ENCODE peak calls at places on chromosomes 3 and 15, in seven cellular contexts. R is Caco-2, Q is K562, Z is NCI-H2081, U is astrocyte of the spinal cord, V is H54, N is head of caudate nucleus. P is an unnamed sample.

GRCh38 chr3:28349397-28350000 is 875 bp upstream of the AZI2 start:
- DNase-seq in R (no peak), V (peak; percentile 9), U (no peak), Z (peak; percentile 58), N (no peak), Q (peak; percentile 18), P (peak; percentile 79)

GRCh38 chr15:62886431-62887071 is 156.0 kb upstream of the TPM1 start:
- DNase-seq in Q (no peak), R (no peak), N (no peak), U (peak; percentile 85), Z (no peak), V (no peak), P (no peak)

GRCh38 chr15:73941044-73941443 is 14.8 kb downstream of the LOXL1 start:
- DNase-seq in Z (no peak), R (no peak), N (no peak), U (peak; percentile 93), V (peak; percentile 38), Q (no peak), P (no peak)

GRCh38 chr3:38725726-38726410 is 76.4 kb upstream of the SCN5A start:
- DNase-seq in U (peak; percentile 51), V (no peak), Z (no peak), N (no peak), R (no peak), Q (peak; percentile 81), P (peak; percentile 4)

GRCh38 chr3:141491929-141492328 is 5.1 kb downstream of the RASA2 start:
- DNase-seq in V (no peak), N (no peak), Z (no peak), Q (no peak), U (no peak), R (no peak), P (no peak)

GRCh38 chr15:39553947-39554731 is 26.7 kb upstream of the THBS1 start:
- DNase-seq in Z (peak; percentile 36), N (no peak), Q (no peak), U (no peak), R (no peak), V (no peak), P (peak; percentile 84)

GRCh38 chr3:195467641-195468390 is 25.0 kb upstream of the ACAP2 start:
- DNase-seq in R (no peak), Z (no peak), V (no peak), Q (no peak), N (no peak), U (peak; percentile 75), P (no peak)

GRCh38 chr15:65212097-65212496 is 824 bp upstream of the CILP start:
- DNase-seq in N (no peak), U (no peak), Z (no peak), V (no peak), Q (peak; percentile 88), R (peak; percentile 53), P (no peak)

GRCh38 chr3:145767909-145768308 is 393.1 kb downstream of the PLOD2 start:
- DNase-seq in V (no peak), Z (peak; percentile 0), N (no peak), U (peak; percentile 27), Q (no peak), R (no peak), P (no peak)

GRCh38 chr3:184566441-184567414 is 5.1 kb downstream of the EPHB3 start:
- DNase-seq in Q (no peak), Z (no peak), U (no peak), V (no peak), R (no peak), N (no peak), P (no peak)

GRCh38 chr3:113079532-113079931 is 88.7 kb downstream of the GTPBP8 start:
- DNase-seq in U (no peak), V (no peak), R (no peak), N (no peak), Q (no peak), Z (no peak), P (no peak)

GRCh38 chr3:120798346-120798745 is 55.8 kb downstream of the GTF2E1 start:
- DNase-seq in R (no peak), V (no peak), N (no peak), U (no peak), Z (no peak), Q (no peak), P (no peak)

GRCh38 chr15:41647269-41647668 is 12.9 kb upstream of the MGA start:
- DNase-seq in R (no peak), V (no peak), U (no peak), N (no peak), Z (no peak), Q (no peak), P (no peak)

GRCh38 chr15:101445562-101446526 is 43.7 kb downstream of the PCSK6 start:
- DNase-seq in V (no peak), R (peak; percentile 33), U (no peak), Q (peak; percentile 26), Z (no peak), N (no peak), P (no peak)

GRCh38 chr3:2495746-2496145 is 397.1 kb downstream of the CNTN4 start:
- DNase-seq in N (no peak), U (no peak), Z (no peak), R (no peak), Q (no peak), V (no peak), P (no peak)

GRCh38 chr15:62515696-62516395 is 350.8 kb upstream of the C2CD4B start:
- DNase-seq in Q (no peak), Z (no peak), U (no peak), V (no peak), R (no peak), N (no peak), P (no peak)

GRCh38 chr3:108500728-108501127 is 9.7 kb downstream of the MYH15 start:
- DNase-seq in V (no peak), Z (no peak), U (no peak), Q (no peak), N (no peak), R (no peak), P (no peak)

GRCh38 chr3:46978381-46978780 is 1.1 kb upstream of the NBEAL2 start:
- DNase-seq in Q (no peak), V (no peak), R (no peak), U (no peak), Z (no peak), N (no peak), P (no peak)

GRCh38 chr15:56931674-56932507 is 13.4 kb downstream of the TCF12 start:
- DNase-seq in V (no peak), R (no peak), U (no peak), Q (no peak), N (no peak), Z (no peak), P (no peak)

GRCh38 chr3:157373783-157374182 is 62.9 kb upstream of the PTX3 start:
- DNase-seq in U (no peak), R (peak; percentile 33), V (no peak), Q (no peak), N (no peak), Z (no peak), P (no peak)

GRCh38 chr15:35752134-35752466 is 206.1 kb upstream of the DPH6 start:
- DNase-seq in R (no peak), U (no peak), N (no peak), Q (no peak), V (no peak), Z (no peak), P (no peak)

GRCh38 chr3:40576431-40576830 is 51.7 kb downstream of the ZNF621 start:
- DNase-seq in V (no peak), U (peak; percentile 46), R (no peak), Q (no peak), N (no peak), Z (no peak), P (no peak)

GRCh38 chr3:58965870-58966269 is 84.0 kb downstream of the CFAP20DC start:
- DNase-seq in Q (no peak), V (no peak), R (no peak), N (no peak), U (peak; percentile 49), Z (no peak), P (no peak)

GRCh38 chr3:177538064-177538742 is 340.9 kb upstream of the TBL1XR1 start:
- DNase-seq in Z (no peak), Q (no peak), R (no peak), U (peak; percentile 64), V (no peak), N (no peak), P (no peak)

GRCh38 chr15:77546050-77546501 is 86.6 kb downstream of the LINGO1 start:
- DNase-seq in Z (no peak), V (peak; percentile 63), Q (peak; percentile 56), N (no peak), U (peak; percentile 59), R (no peak), P (no peak)

GRCh38 chr15:66505430-66505811 is 295 bp downstream of the ZWILCH start:
- DNase-seq in V (no peak), Q (no peak), Z (no peak), R (no peak), U (no peak), N (no peak), P (no peak)

GRCh38 chr3:107206141-107206540 is 171.1 kb upstream of the CCDC54 start:
- DNase-seq in V (no peak), N (peak; percentile 31), U (peak; percentile 72), R (peak; percentile 41), Q (peak; percentile 40), Z (no peak), P (no peak)

GRCh38 chr3:159732172-159733111 is 256.2 kb upstream of the IL12A start:
- DNase-seq in Q (no peak), U (peak; percentile 89), N (no peak), Z (no peak), V (no peak), R (peak; percentile 70), P (no peak)

GRCh38 chr15:100570735-100571363 is 31.1 kb downstream of the LINS1 start:
- DNase-seq in V (no peak), N (no peak), Z (no peak), R (no peak), Q (no peak), U (no peak), P (no peak)

GRCh38 chr3:100107227-100107626 is 7.1 kb downstream of the FILIP1L start:
- DNase-seq in N (no peak), R (no peak), Z (no peak), Q (no peak), U (peak; percentile 35), V (no peak), P (no peak)

GRCh38 chr15:76840830-76841460 is 64.2 kb downstream of the SCAPER start:
- DNase-seq in Z (no peak), R (peak; percentile 11), N (no peak), V (no peak), U (peak; percentile 58), Q (peak; percentile 8), P (peak; percentile 7)

GRCh38 chr15:30872341-30872748 is 31.4 kb upstream of the FAN1 start:
- DNase-seq in V (no peak), Q (no peak), U (peak; percentile 14), N (no peak), R (no peak), Z (peak; percentile 21), P (peak; percentile 76)

GRCh38 chr15:99449514-99449913 is 116.3 kb upstream of the MEF2A start:
- DNase-seq in U (no peak), V (no peak), N (no peak), R (no peak), Z (no peak), Q (no peak), P (no peak)

GRCh38 chr3:46489875-46490274 is 7.9 kb upstream of the RTP3 start:
- DNase-seq in U (peak; percentile 62), Q (no peak), R (no peak), Z (no peak), N (no peak), V (peak; percentile 41), P (no peak)

GRCh38 chr15:65908876-65909275 is 39.6 kb downstream of the RAB11A start:
- DNase-seq in N (no peak), V (no peak), Q (peak; percentile 3), Z (no peak), U (no peak), R (no peak), P (no peak)

GRCh38 chr15:78438595-78439285 is 724 bp downstream of the IREB2 start:
- DNase-seq in Q (peak; percentile 48), N (no peak), V (no peak), R (peak; percentile 44), Z (no peak), U (peak; percentile 36), P (no peak)

GRCh38 chr3:170529346-170529745 is 56.5 kb downstream of the SLC7A14 start:
- DNase-seq in Q (no peak), Z (no peak), V (no peak), N (no peak), U (no peak), R (no peak), P (no peak)

GRCh38 chr3:23752126-23752525 is 53.6 kb upstream of the UBE2E1 start:
- DNase-seq in U (no peak), V (peak; percentile 29), Z (no peak), Q (no peak), R (no peak), N (no peak), P (no peak)

P was measured in NCI-H345.